ENCODE peak calls at places on chromosomes 2 and 18, in eight cellular contexts. U, Z, M, R, A, C, E and K are unnamed samples.

GRCh38 chr2:209661286-209661685 is 110.3 kb upstream of the UNC80 start:
- DNase-seq in U (no peak), Z (no peak), M (no peak), R (no peak), A (no peak), C (no peak), E (no peak), K (peak; percentile 76)

GRCh38 chr2:222842517-222843174 is 18.2 kb upstream of the ACSL3 start:
- DNase-seq in U (no peak), Z (no peak), M (no peak), R (no peak), A (no peak), C (peak; percentile 74), E (no peak), K (no peak)

GRCh38 chr18:48529796-48530195 is 9.0 kb upstream of the CTIF start:
- DNase-seq in U (no peak), Z (no peak), M (no peak), R (no peak), A (no peak), C (peak; percentile 77), E (no peak), K (no peak)

GRCh38 chr2:234446404-234447076 is 50.3 kb downstream of the ARL4C start:
- DNase-seq in U (peak; percentile 60), Z (no peak), M (no peak), R (no peak), A (peak; percentile 67), C (no peak), E (no peak), K (no peak)

GRCh38 chr2:132415256-132416079 is 1.1 kb upstream of the GPR39 start:
- DNase-seq in U (no peak), Z (no peak), M (no peak), R (no peak), A (no peak), C (peak; percentile 27), E (peak; percentile 54), K (no peak)

GRCh38 chr2:158507141-158507540 is 50.4 kb downstream of the PKP4 start:
- DNase-seq in U (no peak), Z (no peak), M (no peak), R (no peak), A (no peak), C (no peak), E (no peak), K (no peak)

GRCh38 chr2:20430035-20430434 is 16.8 kb upstream of the RHOB start:
- DNase-seq in U (no peak), Z (no peak), M (no peak), R (no peak), A (no peak), C (no peak), E (no peak), K (no peak)

GRCh38 chr2:135219226-135219625 is 167.1 kb downstream of the RAB3GAP1 start:
- DNase-seq in U (no peak), Z (no peak), M (no peak), R (no peak), A (no peak), C (no peak), E (no peak), K (no peak)

GRCh38 chr2:230650585-230651137 is 62.0 kb upstream of the CAB39 start:
- DNase-seq in U (no peak), Z (no peak), M (no peak), R (no peak), A (no peak), C (no peak), E (no peak), K (no peak)

GRCh38 chr2:109614715-109615636 is 812 bp downstream of the SOWAHC start:
- DNase-seq in U (peak; percentile 24), Z (no peak), M (no peak), R (no peak), A (no peak), C (no peak), E (peak; percentile 42), K (no peak)

GRCh38 chr2:239348563-239349447 is 52.0 kb downstream of the HDAC4 start:
- DNase-seq in U (no peak), Z (no peak), M (no peak), R (no peak), A (peak; percentile 86), C (no peak), E (no peak), K (no peak)